ENCODE peak calls at places on chromosome 5, in eight cellular contexts. One of them, this sample, is unnamed.

GRCh38 chr5:102778478-102778877 is 23.4 kb downstream of the PAM start:
- DNase-seq in occipital lobe: no peak
- DNase-seq in stimulated activated CD4-positive, alpha-beta T cell treated with anti-CD3 and anti-CD28 coated beads, Interleukin-4, amount 100 ng/mL, for 4 hours: no peak
- DNase-seq in Kasumi-1: no peak
- DNase-seq in mucosa of descending colon: no peak
- DNase-seq in cardiac fibroblast: peak
- DNase-seq in stromal cell of bone marrow: peak
- DNase-seq in GM12865: no peak
- DNase-seq in this sample: no peak

GRCh38 chr5:170154297-170154696 is 48.6 kb downstream of the FOXI1 start:
- DNase-seq in cardiac fibroblast: no peak
- DNase-seq in Kasumi-1: no peak
- DNase-seq in mucosa of descending colon: no peak
- DNase-seq in stromal cell of bone marrow: no peak
- DNase-seq in occipital lobe: no peak
- DNase-seq in stimulated activated CD4-positive, alpha-beta T cell treated with anti-CD3 and anti-CD28 coated beads, Interleukin-4, amount 100 ng/mL, for 4 hours: no peak
- DNase-seq in GM12865: no peak
- DNase-seq in this sample: no peak

GRCh38 chr5:88944751-88945507 is 61.9 kb upstream of the MEF2C start:
- DNase-seq in GM12865: no peak
- DNase-seq in stromal cell of bone marrow: no peak
- DNase-seq in cardiac fibroblast: peak
- DNase-seq in mucosa of descending colon: no peak
- DNase-seq in occipital lobe: no peak
- DNase-seq in Kasumi-1: peak
- DNase-seq in stimulated activated CD4-positive, alpha-beta T cell treated with anti-CD3 and anti-CD28 coated beads, Interleukin-4, amount 100 ng/mL, for 4 hours: no peak
- DNase-seq in this sample: no peak

GRCh38 chr5:75729321-75729720 is 12.1 kb upstream of the POC5 start:
- DNase-seq in GM12865: no peak
- DNase-seq in mucosa of descending colon: no peak
- DNase-seq in stromal cell of bone marrow: no peak
- DNase-seq in Kasumi-1: no peak
- DNase-seq in occipital lobe: no peak
- DNase-seq in cardiac fibroblast: peak
- DNase-seq in stimulated activated CD4-positive, alpha-beta T cell treated with anti-CD3 and anti-CD28 coated beads, Interleukin-4, amount 100 ng/mL, for 4 hours: no peak
- DNase-seq in this sample: no peak

GRCh38 chr5:177964471-177964870 is 31.6 kb downstream of the PROP1 start:
- DNase-seq in Kasumi-1: no peak
- DNase-seq in occipital lobe: no peak
- DNase-seq in GM12865: no peak
- DNase-seq in mucosa of descending colon: no peak
- DNase-seq in stimulated activated CD4-positive, alpha-beta T cell treated with anti-CD3 and anti-CD28 coated beads, Interleukin-4, amount 100 ng/mL, for 4 hours: no peak
- DNase-seq in stromal cell of bone marrow: no peak
- DNase-seq in cardiac fibroblast: no peak
- DNase-seq in this sample: no peak

GRCh38 chr5:181171782-181172181 is 24.4 kb downstream of the OR2V2 start:
- DNase-seq in stimulated activated CD4-positive, alpha-beta T cell treated with anti-CD3 and anti-CD28 coated beads, Interleukin-4, amount 100 ng/mL, for 4 hours: no peak
- DNase-seq in Kasumi-1: no peak
- DNase-seq in GM12865: no peak
- DNase-seq in occipital lobe: no peak
- DNase-seq in cardiac fibroblast: no peak
- DNase-seq in mucosa of descending colon: no peak
- DNase-seq in stromal cell of bone marrow: no peak
- DNase-seq in this sample: no peak

GRCh38 chr5:124285071-124285470 is 461.4 kb downstream of the ZNF608 start:
- DNase-seq in cardiac fibroblast: no peak
- DNase-seq in Kasumi-1: no peak
- DNase-seq in stromal cell of bone marrow: no peak
- DNase-seq in occipital lobe: no peak
- DNase-seq in stimulated activated CD4-positive, alpha-beta T cell treated with anti-CD3 and anti-CD28 coated beads, Interleukin-4, amount 100 ng/mL, for 4 hours: no peak
- DNase-seq in mucosa of descending colon: no peak
- DNase-seq in GM12865: no peak
- DNase-seq in this sample: no peak

GRCh38 chr5:97102010-97102470 is 40.4 kb downstream of the LIX1 start:
- DNase-seq in stimulated activated CD4-positive, alpha-beta T cell treated with anti-CD3 and anti-CD28 coated beads, Interleukin-4, amount 100 ng/mL, for 4 hours: no peak
- DNase-seq in Kasumi-1: no peak
- DNase-seq in cardiac fibroblast: no peak
- DNase-seq in occipital lobe: no peak
- DNase-seq in stromal cell of bone marrow: no peak
- DNase-seq in GM12865: no peak
- DNase-seq in mucosa of descending colon: no peak
- DNase-seq in this sample: no peak

GRCh38 chr5:177445052-177446016 is 1.3 kb upstream of the PRR7 start:
- DNase-seq in stimulated activated CD4-positive, alpha-beta T cell treated with anti-CD3 and anti-CD28 coated beads, Interleukin-4, amount 100 ng/mL, for 4 hours: no peak
- DNase-seq in mucosa of descending colon: no peak
- DNase-seq in Kasumi-1: no peak
- DNase-seq in GM12865: peak
- DNase-seq in cardiac fibroblast: no peak
- DNase-seq in occipital lobe: no peak
- DNase-seq in stromal cell of bone marrow: no peak
- DNase-seq in this sample: no peak

GRCh38 chr5:107393846-107394245 is 276.9 kb downstream of the EFNA5 start:
- DNase-seq in Kasumi-1: no peak
- DNase-seq in occipital lobe: no peak
- DNase-seq in GM12865: no peak
- DNase-seq in stromal cell of bone marrow: peak
- DNase-seq in cardiac fibroblast: no peak
- DNase-seq in mucosa of descending colon: no peak
- DNase-seq in stimulated activated CD4-positive, alpha-beta T cell treated with anti-CD3 and anti-CD28 coated beads, Interleukin-4, amount 100 ng/mL, for 4 hours: no peak
- DNase-seq in this sample: no peak

This sample was measured in ACHN.